ENCODE peak calls at places on chromosomes 2 and 18, in seven cellular contexts. One of them, this sample, is unnamed.

GRCh38 chr2:135819211-135819610 is 17.8 kb downstream of the LCT start:
- DNase-seq in amygdala: no peak
- DNase-seq in nucleus accumbens: no peak
- DNase-seq in neuronal stem cell: no peak
- DNase-seq in AG09319: no peak
- DNase-seq in fibroblast of pulmonary artery: peak; percentile 35
- DNase-seq in EL: peak; percentile 44
- DNase-seq in this sample: peak; percentile 61

GRCh38 chr18:45481846-45482245 is 133.4 kb upstream of the SLC14A2 start:
- DNase-seq in amygdala: no peak
- DNase-seq in nucleus accumbens: no peak
- DNase-seq in neuronal stem cell: no peak
- DNase-seq in AG09319: no peak
- DNase-seq in fibroblast of pulmonary artery: no peak
- DNase-seq in EL: no peak
- DNase-seq in this sample: no peak

GRCh38 chr2:20381457-20381856 is 30.8 kb upstream of the PUM2 start:
- DNase-seq in amygdala: peak; percentile 21
- DNase-seq in nucleus accumbens: no peak
- DNase-seq in neuronal stem cell: no peak
- DNase-seq in AG09319: no peak
- DNase-seq in fibroblast of pulmonary artery: peak; percentile 69
- DNase-seq in EL: peak; percentile 33
- DNase-seq in this sample: peak; percentile 54

GRCh38 chr18:11114653-11115052 is 34.7 kb downstream of the PIEZO2 start:
- DNase-seq in amygdala: no peak
- DNase-seq in nucleus accumbens: no peak
- DNase-seq in neuronal stem cell: no peak
- DNase-seq in AG09319: no peak
- DNase-seq in fibroblast of pulmonary artery: peak; percentile 34
- DNase-seq in EL: peak; percentile 77
- DNase-seq in this sample: peak; percentile 75

GRCh38 chr2:40192864-40193669 is 258.8 kb downstream of the SLC8A1 start:
- DNase-seq in amygdala: no peak
- DNase-seq in nucleus accumbens: no peak
- DNase-seq in neuronal stem cell: no peak
- DNase-seq in AG09319: no peak
- DNase-seq in fibroblast of pulmonary artery: peak; percentile 17
- DNase-seq in EL: peak; percentile 24
- DNase-seq in this sample: peak; percentile 17

GRCh38 chr2:12317853-12318426 is 398.8 kb upstream of the TRIB2 start:
- DNase-seq in amygdala: no peak
- DNase-seq in nucleus accumbens: no peak
- DNase-seq in neuronal stem cell: no peak
- DNase-seq in AG09319: peak; percentile 28
- DNase-seq in fibroblast of pulmonary artery: peak; percentile 89
- DNase-seq in EL: peak; percentile 89
- DNase-seq in this sample: peak; percentile 93

GRCh38 chr18:76357585-76358265 is 137.3 kb downstream of the ZNF516 start:
- DNase-seq in amygdala: no peak
- DNase-seq in nucleus accumbens: no peak
- DNase-seq in neuronal stem cell: no peak
- DNase-seq in AG09319: no peak
- DNase-seq in fibroblast of pulmonary artery: no peak
- DNase-seq in EL: no peak
- DNase-seq in this sample: no peak

GRCh38 chr2:202542142-202542541 is 92.6 kb upstream of the FAM117B start:
- DNase-seq in amygdala: no peak
- DNase-seq in nucleus accumbens: no peak
- DNase-seq in neuronal stem cell: no peak
- DNase-seq in AG09319: no peak
- DNase-seq in fibroblast of pulmonary artery: peak; percentile 11
- DNase-seq in EL: no peak
- DNase-seq in this sample: no peak

GRCh38 chr2:158366342-158366741 is 90.2 kb downstream of the CCDC148 start:
- DNase-seq in amygdala: no peak
- DNase-seq in nucleus accumbens: no peak
- DNase-seq in neuronal stem cell: no peak
- DNase-seq in AG09319: no peak
- DNase-seq in fibroblast of pulmonary artery: no peak
- DNase-seq in EL: no peak
- DNase-seq in this sample: no peak

GRCh38 chr2:59034791-59035190 is 793.7 kb upstream of the FANCL start:
- DNase-seq in amygdala: no peak
- DNase-seq in nucleus accumbens: no peak
- DNase-seq in neuronal stem cell: no peak
- DNase-seq in AG09319: no peak
- DNase-seq in fibroblast of pulmonary artery: no peak
- DNase-seq in EL: peak; percentile 1
- DNase-seq in this sample: no peak

GRCh38 chr2:238841542-238842181 is 6.2 kb upstream of the TWIST2 start:
- DNase-seq in amygdala: no peak
- DNase-seq in nucleus accumbens: no peak
- DNase-seq in neuronal stem cell: no peak
- DNase-seq in AG09319: no peak
- DNase-seq in fibroblast of pulmonary artery: peak; percentile 18
- DNase-seq in EL: no peak
- DNase-seq in this sample: peak; percentile 11

GRCh38 chr18:12744103-12744502 is 41.3 kb downstream of the PSMG2 start:
- DNase-seq in amygdala: no peak
- DNase-seq in nucleus accumbens: no peak
- DNase-seq in neuronal stem cell: no peak
- DNase-seq in AG09319: no peak
- DNase-seq in fibroblast of pulmonary artery: peak; percentile 85
- DNase-seq in EL: peak; percentile 77
- DNase-seq in this sample: peak; percentile 81

GRCh38 chr2:95074663-95075439 is 46.8 kb downstream of the MRPS5 start:
- DNase-seq in amygdala: no peak
- DNase-seq in nucleus accumbens: no peak
- DNase-seq in neuronal stem cell: no peak
- DNase-seq in AG09319: no peak
- DNase-seq in fibroblast of pulmonary artery: no peak
- DNase-seq in EL: no peak
- DNase-seq in this sample: no peak

GRCh38 chr2:106944220-106944619 is 58.3 kb upstream of the ST6GAL2 start:
- DNase-seq in amygdala: no peak
- DNase-seq in nucleus accumbens: no peak
- DNase-seq in neuronal stem cell: no peak
- DNase-seq in AG09319: no peak
- DNase-seq in fibroblast of pulmonary artery: peak; percentile 49
- DNase-seq in EL: peak; percentile 77
- DNase-seq in this sample: peak; percentile 88

GRCh38 chr2:66428986-66429612 is 5.8 kb upstream of the MEIS1 start:
- DNase-seq in amygdala: no peak
- DNase-seq in nucleus accumbens: no peak
- DNase-seq in neuronal stem cell: no peak
- DNase-seq in AG09319: no peak
- DNase-seq in fibroblast of pulmonary artery: peak; percentile 82
- DNase-seq in EL: peak; percentile 61
- DNase-seq in this sample: peak; percentile 66

GRCh38 chr2:233442028-233442310 is 87.7 kb downstream of the DGKD start:
- DNase-seq in amygdala: no peak
- DNase-seq in nucleus accumbens: no peak
- DNase-seq in neuronal stem cell: no peak
- DNase-seq in AG09319: no peak
- DNase-seq in fibroblast of pulmonary artery: no peak
- DNase-seq in EL: no peak
- DNase-seq in this sample: no peak

GRCh38 chr18:48954837-48955527 is 4.2 kb upstream of the SMAD7 start:
- DNase-seq in amygdala: no peak
- DNase-seq in nucleus accumbens: no peak
- DNase-seq in neuronal stem cell: no peak
- DNase-seq in AG09319: no peak
- DNase-seq in fibroblast of pulmonary artery: no peak
- DNase-seq in EL: no peak
- DNase-seq in this sample: no peak

GRCh38 chr2:165927353-165927752 is 26.2 kb downstream of the TTC21B start:
- DNase-seq in amygdala: no peak
- DNase-seq in nucleus accumbens: no peak
- DNase-seq in neuronal stem cell: no peak
- DNase-seq in AG09319: no peak
- DNase-seq in fibroblast of pulmonary artery: peak; percentile 19
- DNase-seq in EL: peak; percentile 12
- DNase-seq in this sample: peak; percentile 56

GRCh38 chr18:45456076-45457066 is 158.9 kb upstream of the SLC14A2 start:
- DNase-seq in amygdala: no peak
- DNase-seq in nucleus accumbens: no peak
- DNase-seq in neuronal stem cell: no peak
- DNase-seq in AG09319: no peak
- DNase-seq in fibroblast of pulmonary artery: no peak
- DNase-seq in EL: no peak
- DNase-seq in this sample: no peak

GRCh38 chr2:181308731-181309130 is 148.5 kb upstream of the ITGA4 start:
- DNase-seq in amygdala: no peak
- DNase-seq in nucleus accumbens: no peak
- DNase-seq in neuronal stem cell: no peak
- DNase-seq in AG09319: no peak
- DNase-seq in fibroblast of pulmonary artery: no peak
- DNase-seq in EL: no peak
- DNase-seq in this sample: no peak

GRCh38 chr18:47050468-47050867 is 15.0 kb upstream of the ELOA2 start:
- DNase-seq in amygdala: no peak
- DNase-seq in nucleus accumbens: no peak
- DNase-seq in neuronal stem cell: peak; percentile 32
- DNase-seq in AG09319: peak; percentile 19
- DNase-seq in fibroblast of pulmonary artery: peak; percentile 71
- DNase-seq in EL: peak; percentile 42
- DNase-seq in this sample: peak; percentile 66

GRCh38 chr2:44152865-44153264 is 15.8 kb upstream of the PPM1B start:
- DNase-seq in amygdala: no peak
- DNase-seq in nucleus accumbens: no peak
- DNase-seq in neuronal stem cell: no peak
- DNase-seq in AG09319: no peak
- DNase-seq in fibroblast of pulmonary artery: no peak
- DNase-seq in EL: no peak
- DNase-seq in this sample: no peak

GRCh38 chr2:161418275-161418714 is 2.2 kb downstream of the TBR1 start:
- DNase-seq in amygdala: no peak
- DNase-seq in nucleus accumbens: no peak
- DNase-seq in neuronal stem cell: no peak
- DNase-seq in AG09319: no peak
- DNase-seq in fibroblast of pulmonary artery: no peak
- DNase-seq in EL: no peak
- DNase-seq in this sample: no peak

GRCh38 chr2:164061129-164061746 is 325.4 kb upstream of the FIGN start:
- DNase-seq in amygdala: no peak
- DNase-seq in nucleus accumbens: no peak
- DNase-seq in neuronal stem cell: peak; percentile 40
- DNase-seq in AG09319: no peak
- DNase-seq in fibroblast of pulmonary artery: peak; percentile 58
- DNase-seq in EL: peak; percentile 38
- DNase-seq in this sample: peak; percentile 34

GRCh38 chr18:23756590-23757540 is 67.6 kb downstream of the LAMA3 start:
- DNase-seq in amygdala: no peak
- DNase-seq in nucleus accumbens: no peak
- DNase-seq in neuronal stem cell: no peak
- DNase-seq in AG09319: no peak
- DNase-seq in fibroblast of pulmonary artery: no peak
- DNase-seq in EL: no peak
- DNase-seq in this sample: no peak

GRCh38 chr2:120678251-120678650 is 57.4 kb upstream of the GLI2 start:
- DNase-seq in amygdala: no peak
- DNase-seq in nucleus accumbens: no peak
- DNase-seq in neuronal stem cell: no peak
- DNase-seq in AG09319: no peak
- DNase-seq in fibroblast of pulmonary artery: no peak
- DNase-seq in EL: peak; percentile 32
- DNase-seq in this sample: no peak

GRCh38 chr18:13280066-13280795 is 61.7 kb downstream of the LDLRAD4 start:
- DNase-seq in amygdala: no peak
- DNase-seq in nucleus accumbens: no peak
- DNase-seq in neuronal stem cell: peak; percentile 70
- DNase-seq in AG09319: no peak
- DNase-seq in fibroblast of pulmonary artery: peak; percentile 17
- DNase-seq in EL: no peak
- DNase-seq in this sample: no peak

GRCh38 chr2:174544156-174544555 is 53.4 kb downstream of the WIPF1 start:
- DNase-seq in amygdala: peak; percentile 12
- DNase-seq in nucleus accumbens: no peak
- DNase-seq in neuronal stem cell: no peak
- DNase-seq in AG09319: no peak
- DNase-seq in fibroblast of pulmonary artery: peak; percentile 46
- DNase-seq in EL: no peak
- DNase-seq in this sample: no peak

GRCh38 chr2:188524519-188525113 is 232.9 kb downstream of the GULP1 start:
- DNase-seq in amygdala: no peak
- DNase-seq in nucleus accumbens: no peak
- DNase-seq in neuronal stem cell: no peak
- DNase-seq in AG09319: peak; percentile 28
- DNase-seq in fibroblast of pulmonary artery: peak; percentile 81
- DNase-seq in EL: peak; percentile 72
- DNase-seq in this sample: peak; percentile 61

This sample was measured in iris pigment epithelial cell.